ENCODE peak calls at places on chromosomes 1 and 21, in eight cellular contexts. S is A172; E is H1; O is astrocyte of the spinal cord; D is WTC11; K is Caki2; R is activated CD8-positive, alpha-beta memory T cell treated with anti-CD3 and anti-CD28 coated beads for 1 hour; I is NCI-H226. B is an unnamed sample.

GRCh38 chr1:201933840-201934430 is 12.4 kb downstream of the LMOD1 start:
- DNase-seq in E (no peak), O (peak), D (no peak), K (no peak), R (no peak), I (no peak), S (peak), B (no peak)

GRCh38 chr1:248849152-248849551 is 9.7 kb downstream of the ZNF692 start:
- DNase-seq in K (no peak), D (no peak), I (no peak), E (no peak), S (no peak), O (no peak), R (no peak), B (no peak)

GRCh38 chr1:53381790-53382401 is 54.0 kb upstream of the LRP8 start:
- DNase-seq in D (no peak), E (no peak), S (peak), I (peak), O (peak), R (no peak), K (peak), B (no peak)

GRCh38 chr1:12811409-12811784 is 19.8 kb downstream of the PRAMEF11 start:
- DNase-seq in I (peak), R (no peak), S (peak), D (no peak), K (no peak), E (no peak), O (no peak), B (no peak)

GRCh38 chr1:7669559-7670208 is 101.4 kb upstream of the VAMP3 start:
- DNase-seq in R (peak), O (peak), K (peak), S (no peak), I (peak), E (peak), D (peak), B (peak)

GRCh38 chr1:73626326-73626725 is 571.6 kb downstream of the LRRIQ3 start:
- DNase-seq in K (no peak), D (no peak), S (no peak), E (no peak), I (no peak), O (peak), R (no peak), B (no peak)

GRCh38 chr1:198643001-198643400 is 4.2 kb downstream of the PTPRC start:
- DNase-seq in I (no peak), E (no peak), D (no peak), O (no peak), S (no peak), R (no peak), K (no peak), B (no peak)

GRCh38 chr1:44030606-44031050 is 634 bp downstream of the SLC6A9 start:
- DNase-seq in S (no peak), E (no peak), I (peak), D (peak), O (peak), K (peak), R (no peak), B (peak)

GRCh38 chr1:109467301-109467777 is 993 bp downstream of the SYPL2 start:
- DNase-seq in K (no peak), R (no peak), I (no peak), O (no peak), D (peak), E (peak), S (no peak), B (no peak)

GRCh38 chr21:46554431-46555224 is 50.3 kb downstream of the S100B start:
- DNase-seq in E (peak), S (no peak), K (no peak), I (no peak), D (no peak), R (no peak), O (no peak), B (no peak)

GRCh38 chr21:35933466-35933865 is 126.9 kb downstream of the SETD4 start:
- DNase-seq in R (no peak), I (peak), K (peak), S (peak), D (no peak), E (no peak), O (peak), B (no peak)

GRCh38 chr1:243407284-243408018 is 151.6 kb downstream of the SDCCAG8 start:
- DNase-seq in E (no peak), S (peak), R (no peak), I (peak), D (no peak), K (no peak), O (peak), B (no peak)

GRCh38 chr1:77948841-77949424 is 29.9 kb downstream of the FUBP1 start:
- DNase-seq in K (no peak), R (no peak), S (peak), D (no peak), I (no peak), E (no peak), O (peak), B (no peak)

GRCh38 chr1:244218220-244218619 is 167.1 kb downstream of the ZBTB18 start:
- DNase-seq in S (no peak), O (no peak), D (no peak), K (no peak), I (no peak), E (no peak), R (no peak), B (no peak)

GRCh38 chr1:153380711-153381110 is 5.3 kb upstream of the S100A12 start:
- DNase-seq in K (no peak), I (no peak), R (no peak), S (no peak), O (no peak), E (no peak), D (no peak), B (no peak)

GRCh38 chr1:205531191-205532025 is 26.9 kb downstream of the CDK18 start:
- DNase-seq in I (no peak), E (no peak), S (no peak), O (no peak), K (no peak), R (no peak), D (no peak), B (no peak)

GRCh38 chr1:39522661-39523567 is 31.5 kb downstream of the BMP8A start:
- DNase-seq in S (no peak), E (no peak), K (no peak), O (no peak), R (no peak), I (no peak), D (no peak), B (no peak)

GRCh38 chr1:221381858-221382623 is 359.8 kb downstream of the DUSP10 start:
- DNase-seq in D (no peak), R (no peak), I (no peak), S (no peak), E (no peak), O (no peak), K (no peak), B (no peak)

GRCh38 chr1:2545754-2546514 is 10.2 kb upstream of the TNFRSF14 start:
- DNase-seq in I (peak), K (peak), R (peak), D (peak), O (peak), S (peak), E (peak), B (peak)

GRCh38 chr1:65065535-65066378 is 82.2 kb upstream of the AK4 start:
- DNase-seq in D (peak), I (no peak), S (no peak), R (no peak), E (peak), O (no peak), K (no peak), B (no peak)

GRCh38 chr1:232684331-232685105 is 54.6 kb upstream of the SIPA1L2 start:
- DNase-seq in E (no peak), R (no peak), S (peak), O (peak), D (no peak), K (no peak), I (peak), B (no peak)

GRCh38 chr1:18285533-18285924 is 177.9 kb downstream of the IGSF21 start:
- DNase-seq in R (no peak), S (no peak), O (no peak), I (no peak), D (no peak), K (no peak), E (no peak), B (no peak)

GRCh38 chr1:94327001-94327685 is 89.8 kb upstream of the ARHGAP29 start:
- DNase-seq in I (no peak), E (peak), O (peak), D (peak), S (peak), R (no peak), K (peak), B (no peak)

GRCh38 chr1:42490237-42490636 is 27.2 kb downstream of the CCDC30 start:
- DNase-seq in K (no peak), R (no peak), O (no peak), I (no peak), D (no peak), S (no peak), E (no peak), B (no peak)

GRCh38 chr1:9766759-9767442 is 56.9 kb downstream of the CLSTN1 start:
- DNase-seq in S (peak), O (peak), R (no peak), E (no peak), K (peak), I (peak), D (no peak), B (no peak)

GRCh38 chr1:234571692-234572091 is 38.3 kb downstream of the IRF2BP2 start:
- DNase-seq in R (no peak), S (no peak), D (no peak), O (no peak), I (no peak), E (no peak), K (no peak), B (no peak)

GRCh38 chr1:233244183-233244582 is 51.3 kb downstream of the PCNX2 start:
- DNase-seq in I (no peak), O (no peak), D (no peak), R (no peak), S (no peak), K (no peak), E (no peak), B (no peak)

GRCh38 chr1:77388655-77389054 is 106.8 kb downstream of the AK5 start:
- DNase-seq in K (no peak), E (no peak), I (no peak), D (no peak), R (no peak), S (no peak), O (no peak), B (no peak)

GRCh38 chr21:42063578-42064521 is 7.3 kb upstream of the UMODL1 start:
- DNase-seq in D (no peak), I (no peak), K (no peak), R (no peak), O (no peak), E (no peak), S (no peak), B (peak)

GRCh38 chr1:164895026-164895907 is 336.3 kb downstream of the PBX1 start:
- DNase-seq in E (no peak), D (no peak), I (no peak), S (no peak), O (no peak), R (no peak), K (no peak), B (no peak)

GRCh38 chr1:23576338-23577055 is 17.2 kb upstream of the ID3 start:
- DNase-seq in K (no peak), S (no peak), E (no peak), I (no peak), R (no peak), D (no peak), O (peak), B (no peak)

GRCh38 chr1:186474208-186474607 is 13.3 kb upstream of the PDC start:
- DNase-seq in S (peak), R (no peak), D (no peak), I (peak), K (no peak), O (no peak), E (no peak), B (no peak)

GRCh38 chr1:27141266-27142003 is 13.5 kb downstream of the SLC9A1 start:
- DNase-seq in S (no peak), R (no peak), K (no peak), I (no peak), O (no peak), D (peak), E (no peak), B (no peak)

GRCh38 chr1:232993555-232993954 is 43.1 kb downstream of the NTPCR start:
- DNase-seq in S (no peak), E (no peak), K (no peak), I (no peak), D (no peak), R (no peak), O (no peak), B (no peak)

GRCh38 chr1:198660341-198661056 is 21.7 kb downstream of the PTPRC start:
- DNase-seq in I (no peak), R (no peak), D (no peak), K (no peak), O (no peak), E (no peak), S (no peak), B (peak)